ENCODE peak calls at places on chromosomes 4 and X, in eight cellular contexts. G, U, A, Y, Q, I, O and K are unnamed samples.
A peak's percentile ranks its signal among the peaks of the same experiment; 100 is the strongest.

GRCh38 chr4:6746721-6747689 is 31.0 kb downstream of the BLOC1S4 start:
- DNase-seq in G (no peak), U (no peak), A (peak; percentile 33), Y (peak; percentile 99), Q (no peak), I (peak; percentile 42), O (no peak), K (peak; percentile 45)

GRCh38 chr4:20284990-20285389 is 33.3 kb downstream of the SLIT2 start:
- DNase-seq in G (no peak), U (no peak), A (peak; percentile 28), Y (no peak), Q (no peak), I (peak; percentile 72), O (no peak), K (no peak)

GRCh38 chr4:130368668-130369067 is 1272.7 kb downstream of the C4orf33 start:
- DNase-seq in G (no peak), U (no peak), A (no peak), Y (no peak), Q (no peak), I (no peak), O (no peak), K (no peak)

GRCh38 chrX:2875798-2876399 is 47.2 kb downstream of the GYG2 start:
- DNase-seq in G (peak; percentile 46), U (no peak), A (peak; percentile 20), Y (no peak), Q (no peak), I (peak; percentile 20), O (no peak), K (peak; percentile 23)

GRCh38 chrX:40100141-40100536 is 2.4 kb upstream of the BCOR start:
- DNase-seq in G (no peak), U (no peak), A (peak; percentile 66), Y (peak; percentile 64), Q (no peak), I (no peak), O (no peak), K (no peak)

GRCh38 chr4:122890142-122890769 is 32.1 kb downstream of the NUDT6 start:
- DNase-seq in G (no peak), U (no peak), A (peak; percentile 43), Y (no peak), Q (no peak), I (peak; percentile 94), O (no peak), K (peak; percentile 72)

GRCh38 chr4:113440366-113440765 is 321.2 kb downstream of the CAMK2D start:
- DNase-seq in G (no peak), U (no peak), A (peak; percentile 43), Y (no peak), Q (no peak), I (no peak), O (no peak), K (no peak)

GRCh38 chr4:147847947-147848590 is 116.2 kb downstream of the ARHGAP10 start:
- DNase-seq in G (no peak), U (no peak), A (no peak), Y (no peak), Q (no peak), I (no peak), O (no peak), K (no peak)

GRCh38 chrX:107656965-107657364 is 28.7 kb downstream of the PRPS1 start:
- DNase-seq in G (no peak), U (no peak), A (no peak), Y (no peak), Q (no peak), I (no peak), O (no peak), K (no peak)

GRCh38 chr4:15690020-15690809 is 8.6 kb downstream of the FAM200B start:
- DNase-seq in G (peak; percentile 87), U (peak; percentile 57), A (peak; percentile 97), Y (no peak), Q (no peak), I (peak; percentile 98), O (peak; percentile 77), K (peak; percentile 97)

GRCh38 chr4:186669159-186669720 is 54.4 kb downstream of the FAT1 start:
- DNase-seq in G (peak; percentile 73), U (no peak), A (peak; percentile 82), Y (no peak), Q (no peak), I (peak; percentile 85), O (peak; percentile 47), K (peak; percentile 86)
- TF ChIP-seq CTCF in G (peak; percentile 47), U (peak; percentile 38), A (peak; percentile 49), Y (peak; percentile 42), Q (peak; percentile 55), I (peak; percentile 50), O (peak; percentile 22), K (peak; percentile 56)

GRCh38 chr4:139017861-139018260 is 2.3 kb downstream of the NOCT start:
- DNase-seq in G (no peak), U (no peak), A (peak; percentile 57), Y (no peak), Q (no peak), I (peak; percentile 44), O (no peak), K (peak; percentile 49)
- H3K4me3 ChIP-seq in G (peak overlapping the region; percentile 77), U (no peak overlapping the region), A (no peak overlapping the region), Y (no peak overlapping the region), Q (no peak overlapping the region), I (peak overlapping the region; percentile 47), O (no peak overlapping the region), K (peak overlapping the region; percentile 33)

DNA sequence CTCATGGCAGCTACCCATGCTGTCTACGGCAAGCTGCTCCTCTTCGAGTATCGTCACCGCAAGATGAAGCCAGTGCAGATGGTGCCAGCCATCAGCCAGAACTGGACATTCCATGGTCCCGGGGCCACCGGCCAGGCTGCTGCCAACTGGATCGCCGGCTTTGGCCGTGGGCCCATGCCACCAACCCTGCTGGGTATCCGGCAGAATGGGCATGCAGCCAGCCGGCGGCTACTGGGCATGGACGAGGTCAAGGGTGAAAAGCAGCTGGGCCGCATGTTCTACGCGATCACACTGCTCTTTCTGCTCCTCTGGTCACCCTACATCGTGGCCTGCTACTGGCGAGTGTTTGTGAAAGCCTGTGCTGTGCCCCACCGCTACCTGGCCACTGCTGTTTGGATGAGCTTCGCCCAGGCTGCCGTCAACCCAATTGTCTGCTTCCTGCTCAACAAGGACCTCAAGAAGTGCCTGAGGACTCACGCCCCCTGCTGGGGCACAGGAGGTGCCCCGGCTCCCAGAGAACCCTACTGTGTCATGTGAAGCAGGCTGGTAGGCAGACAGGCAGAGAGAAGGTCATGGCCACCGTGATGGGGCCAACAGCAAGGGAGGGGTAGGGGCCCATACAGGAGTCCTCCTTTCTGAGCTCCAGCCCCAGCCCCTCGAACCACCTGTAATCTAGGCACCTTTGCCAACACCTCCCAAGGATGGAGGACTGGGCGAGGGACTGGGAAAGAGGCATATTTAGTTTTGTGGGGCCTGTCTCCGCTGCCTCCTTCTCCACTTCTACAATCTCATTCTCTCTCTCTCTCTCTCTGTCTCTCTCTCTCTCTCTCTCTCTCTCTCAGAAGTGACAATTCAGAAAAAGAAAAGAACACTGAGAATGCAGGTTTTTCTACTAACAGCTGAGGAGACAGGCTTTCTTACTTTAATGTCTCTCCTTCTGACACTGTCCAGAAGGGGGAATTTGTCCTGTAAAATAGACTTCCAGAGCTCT is 4.7 kb upstream of the TSPYL2 start:
- DNase-seq in G (peak; percentile 14), U (no peak), A (no peak), Y (no peak), Q (no peak), I (no peak), O (no peak), K (no peak)
- TF ChIP-seq CTCF in G (peak; percentile 28), U (no peak), A (no peak), Y (no peak), Q (no peak), I (no peak), O (no peak), K (no peak)

DNA sequence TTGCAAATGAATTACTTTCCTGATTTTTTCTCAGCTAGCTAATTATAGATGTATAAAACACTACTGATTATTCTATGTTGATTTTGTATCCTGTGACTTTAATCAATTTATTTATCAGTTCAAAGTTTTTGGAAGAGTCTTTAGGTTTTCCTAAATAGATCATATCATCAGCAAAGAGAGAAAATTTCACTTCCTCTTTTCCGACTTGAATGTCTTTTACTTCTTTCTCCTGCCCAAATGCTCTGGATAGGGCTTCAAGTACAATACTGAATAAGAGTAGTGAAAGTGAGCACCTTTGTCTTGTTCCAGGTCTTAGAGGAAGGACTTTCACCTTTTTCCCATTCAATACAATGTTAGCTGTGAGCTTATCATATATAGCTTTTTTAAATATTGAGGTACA is 417.9 kb downstream of the PDGFC start:
- DNase-seq in G (no peak), U (no peak), A (no peak), Y (no peak), Q (no peak), I (no peak), O (no peak), K (no peak)
- H3K4me3 ChIP-seq in G (no peak overlapping the region), U (no peak overlapping the region), A (no peak overlapping the region), Y (no peak overlapping the region), Q (no peak overlapping the region), I (no peak overlapping the region), O (no peak overlapping the region), K (no peak overlapping the region)

GRCh38 chrX:50680990-50681389 is 133.0 kb downstream of the SHROOM4 start:
- DNase-seq in G (peak; percentile 56), U (no peak), A (peak; percentile 15), Y (no peak), Q (no peak), I (no peak), O (no peak), K (peak; percentile 34)
- TF ChIP-seq CTCF in G (peak; percentile 61), U (peak; percentile 35), A (peak; percentile 52), Y (no peak), Q (peak; percentile 13), I (peak; percentile 23), O (peak; percentile 36), K (peak; percentile 61)

GRCh38 chrX:133986008-133986683 is 752 bp upstream of the GPC3 start:
- DNase-seq in G (no peak), U (no peak), A (no peak), Y (no peak), Q (no peak), I (no peak), O (no peak), K (no peak)

GRCh38 chrX:133984857-133985163 is 584 bp downstream of the GPC3 start:
- DNase-seq in G (peak; percentile 11), U (no peak), A (no peak), Y (no peak), Q (no peak), I (no peak), O (no peak), K (no peak)

GRCh38 chrX:133985164-133986007 is at the start of gene GPC3:
- DNase-seq in G (peak; percentile 77), U (no peak), A (peak; percentile 65), Y (peak; percentile 36), Q (no peak), I (no peak), O (no peak), K (peak; percentile 41)

GRCh38 chrX:133983243-133983973 is 2.0 kb downstream of the GPC3 start:
- DNase-seq in G (peak; percentile 5), U (no peak), A (no peak), Y (no peak), Q (no peak), I (no peak), O (no peak), K (no peak)

DNA sequence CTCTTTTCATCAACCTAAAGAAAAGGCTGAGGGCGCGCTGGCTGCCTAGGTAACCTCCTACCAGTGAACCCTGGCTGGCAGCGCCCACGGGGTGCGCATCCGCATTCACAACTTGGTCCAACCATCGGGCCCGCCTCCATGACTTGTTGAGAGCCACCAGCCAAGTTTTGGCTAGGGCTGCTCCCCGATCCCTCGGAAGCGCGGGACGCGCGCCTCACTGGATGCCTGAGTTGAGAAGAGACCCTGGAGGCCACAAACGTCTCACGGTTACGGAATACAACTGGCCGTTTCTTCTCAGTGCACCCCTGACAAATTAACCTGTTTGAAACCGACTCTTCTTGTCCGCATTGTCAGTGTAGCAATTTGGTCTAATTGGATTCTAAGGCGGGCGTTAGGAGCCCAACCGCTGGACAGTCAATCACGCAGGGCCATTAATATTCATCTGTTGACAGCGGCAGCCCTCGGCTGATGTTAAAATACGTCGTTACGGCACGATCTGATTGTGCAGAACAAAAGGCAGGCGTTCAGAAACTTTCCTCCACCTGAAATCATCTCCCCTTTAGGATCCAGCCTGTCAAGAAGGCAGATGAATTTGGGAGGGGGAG is 1.3 kb downstream of the GPC3 start:
- DNase-seq in G (peak; percentile 54), U (no peak), A (no peak), Y (no peak), Q (no peak), I (no peak), O (no peak), K (no peak)
- H3K4me3 ChIP-seq in G (peak overlapping the region; percentile 64), U (no peak overlapping the region), A (peak overlapping the region; percentile 45), Y (no peak overlapping the region), Q (peak overlapping the region; percentile 64), I (no peak overlapping the region), O (no peak overlapping the region), K (no peak overlapping the region)